ENCODE peak calls at places on chromosome 21, in ten cellular contexts. I is stimulated activated CD4-positive, alpha-beta T cell treated with anti-CD3 and anti-CD28 coated beads, Interleukin-1b, Interleukin-23, amount 100 ng/mL, for 48 hours; U is stimulated activated naive CD8-positive, alpha-beta T cell treated with anti-CD3 and anti-CD28 coated beads, Interleukin-15, Interleukin-2, amounts not matched to agents 100 U/mL and 50 U/mL, for 24 hours; P is SK-N-DZ; N is right cardiac atrium; T is putamen; Z is mesothelial cell of epicardium; H is A172; D is activated gamma-delta T cell treated with Interleukin-2 at 50 U/mL for 16 hours; G is EH. M is an unnamed sample.

GRCh38 chr21:40841524-40842196 is 5.3 kb downstream of the DSCAM start:
- DNase-seq in N (peak), T (no peak), H (no peak), Z (peak), D (no peak), G (peak), U (no peak), I (peak), P (peak), M (peak)

GRCh38 chr21:34113842-34114241 is 40.5 kb downstream of the MRPS6 start:
- DNase-seq in H (no peak), P (peak), U (no peak), D (no peak), I (no peak), Z (no peak), T (no peak), N (no peak), G (peak), M (no peak)

GRCh38 chr21:35048706-35049617 is at the start of gene RUNX1:
- DNase-seq in N (no peak), I (peak), G (peak), D (peak), T (peak), Z (no peak), H (peak), P (no peak), U (peak), M (peak)

GRCh38 chr21:17441370-17441769 is 71.5 kb upstream of the CXADR start:
- DNase-seq in N (no peak), T (peak), H (no peak), G (no peak), D (no peak), P (no peak), Z (no peak), U (no peak), I (no peak), M (peak)

GRCh38 chr21:43006874-43007208 is 32.5 kb downstream of the PKNOX1 start:
- DNase-seq in G (no peak), P (no peak), N (no peak), T (no peak), Z (no peak), H (no peak), I (no peak), D (no peak), U (no peak), M (no peak)

GRCh38 chr21:45951676-45952075 is 29.9 kb upstream of the COL6A1 start:
- DNase-seq in U (no peak), N (no peak), I (no peak), H (no peak), T (no peak), P (no peak), G (no peak), Z (no peak), D (no peak), M (no peak)

GRCh38 chr21:18294100-18294499 is 49.5 kb downstream of the CHODL start:
- DNase-seq in U (no peak), G (no peak), D (no peak), Z (no peak), I (no peak), H (no peak), P (no peak), T (no peak), N (peak), M (no peak)

GRCh38 chr21:37079211-37079824 is 6.3 kb downstream of the TTC3 start:
- DNase-seq in T (no peak), D (no peak), G (no peak), N (no peak), P (no peak), U (no peak), I (no peak), Z (no peak), H (no peak), M (peak)

GRCh38 chr21:45264146-45264918 is 23.4 kb downstream of the POFUT2 start:
- DNase-seq in Z (no peak), D (no peak), N (peak), U (no peak), I (no peak), H (no peak), G (no peak), T (no peak), P (no peak), M (no peak)

GRCh38 chr21:38470762-38471161 is 27.5 kb downstream of the ERG start:
- DNase-seq in D (no peak), Z (no peak), N (no peak), U (no peak), I (no peak), T (no peak), G (no peak), P (no peak), H (peak), M (peak)

GRCh38 chr21:36236052-36236730 is 79.6 kb downstream of the DOP1B start:
- DNase-seq in I (no peak), Z (no peak), P (no peak), T (no peak), G (no peak), U (no peak), D (no peak), N (no peak), H (no peak), M (no peak)

GRCh38 chr21:41668686-41669532 is 97.9 kb downstream of the RIPK4 start:
- DNase-seq in N (no peak), P (no peak), U (no peak), T (no peak), H (no peak), G (no peak), Z (no peak), I (no peak), D (no peak), M (no peak)

GRCh38 chr21:46554431-46555224 is 50.3 kb downstream of the S100B start:
- DNase-seq in N (no peak), U (no peak), P (no peak), H (no peak), T (no peak), Z (no peak), D (no peak), I (no peak), G (no peak), M (no peak)

GRCh38 chr21:46152939-46153258 is 2.5 kb downstream of the FTCD start:
- DNase-seq in U (peak), T (no peak), D (no peak), P (no peak), G (no peak), H (no peak), Z (no peak), I (peak), N (peak), M (no peak)

GRCh38 chr21:39612233-39613028 is at the start of gene B3GALT5:
- DNase-seq in D (no peak), H (peak), G (peak), N (no peak), U (no peak), Z (peak), T (peak), P (no peak), I (no peak), M (peak)

GRCh38 chr21:46098303-46099141 is 610 bp downstream of the COL6A2 start:
- DNase-seq in I (peak), G (peak), H (no peak), N (peak), D (no peak), U (peak), Z (peak), T (no peak), P (no peak), M (no peak)

GRCh38 chr21:25283720-25284119 is 323.6 kb downstream of the MRPL39 start:
- DNase-seq in N (no peak), Z (no peak), D (no peak), I (no peak), P (peak), G (peak), U (no peak), H (peak), T (no peak), M (peak)

M was measured in PC-3.